ENCODE peak calls at places on chromosome 20, in five cellular contexts. K, E, W, V and H are unnamed samples.

GRCh38 chr20:61812771-61813485 is 252.8 kb downstream of the TAF4 start:
- DNase-seq in V (no peak), K (no peak), W (peak; percentile 17), E (no peak), H (no peak)

GRCh38 chr20:38870733-38871559 is 55.3 kb upstream of the FAM83D start:
- DNase-seq in E (no peak), K (peak; percentile 31), W (no peak), V (no peak), H (peak; percentile 22)

GRCh38 chr20:44938637-44939036 is 21.6 kb downstream of the TOMM34 start:
- DNase-seq in E (no peak), W (no peak), K (no peak), V (no peak), H (no peak)

GRCh38 chr20:16125810-16126209 is 447.4 kb downstream of the KIF16B start:
- DNase-seq in V (no peak), E (no peak), K (no peak), W (no peak), H (no peak)

GRCh38 chr20:58990651-58991445 is 9.8 kb downstream of the NELFCD start:
- DNase-seq in E (no peak), W (no peak), V (no peak), K (no peak), H (no peak)

GRCh38 chr20:3805594-3806264 is 9.6 kb downstream of the CDC25B start:
- DNase-seq in K (no peak), E (no peak), V (no peak), W (peak; percentile 35), H (no peak)

GRCh38 chr20:62294516-62294915 is 8.3 kb upstream of the ADRM1 start:
- DNase-seq in W (no peak), E (no peak), K (no peak), V (no peak), H (no peak)

GRCh38 chr20:32518593-32519366 is 66.4 kb downstream of the NOL4L start:
- DNase-seq in W (peak; percentile 18), K (no peak), E (no peak), V (no peak), H (no peak)

GRCh38 chr20:63453029-63453523 is 19.4 kb downstream of the KCNQ2 start:
- DNase-seq in E (no peak), V (no peak), W (no peak), K (no peak), H (no peak)

GRCh38 chr20:50242863-50243609 is 52.4 kb downstream of the CEBPB start:
- DNase-seq in V (no peak), E (no peak), K (no peak), W (no peak), H (no peak)

GRCh38 chr20:45303586-45304463 is 2.8 kb upstream of the RBPJL start:
- DNase-seq in K (no peak), W (no peak), E (no peak), V (no peak), H (no peak)

GRCh38 chr20:10061641-10062040 is 26.9 kb downstream of the ANKEF1 start:
- DNase-seq in E (no peak), W (no peak), V (no peak), K (no peak), H (no peak)

GRCh38 chr20:12113468-12114371 is 196.0 kb downstream of the BTBD3 start:
- DNase-seq in E (no peak), K (no peak), W (no peak), V (no peak), H (no peak)

GRCh38 chr20:64242003-64242796 is 13.3 kb upstream of the PCMTD2 start:
- DNase-seq in V (no peak), K (no peak), E (no peak), W (no peak), H (no peak)

GRCh38 chr20:51022803-51023616 is at the start of gene KCNG1:
- DNase-seq in E (peak; percentile 2), V (peak; percentile 52), W (peak; percentile 68), K (no peak), H (no peak)

GRCh38 chr20:16699287-16699686 is 30.5 kb upstream of the SNRPB2 start:
- DNase-seq in E (no peak), K (no peak), V (no peak), W (no peak), H (no peak)

GRCh38 chr20:23946206-23946605 is 42.4 kb downstream of the GGTLC1 start:
- DNase-seq in W (no peak), V (no peak), K (no peak), E (no peak), H (no peak)

GRCh38 chr20:9474835-9475413 is 39.5 kb upstream of the LAMP5 start:
- DNase-seq in V (no peak), W (no peak), K (no peak), E (no peak), H (no peak)

GRCh38 chr20:34142121-34142520 is 30.1 kb upstream of the EIF2S2 start:
- DNase-seq in V (no peak), W (no peak), K (no peak), E (no peak), H (no peak)

GRCh38 chr20:62409935-62410741 is 3.1 kb upstream of the CABLES2 start:
- DNase-seq in E (no peak), V (no peak), K (no peak), W (no peak), H (no peak)

GRCh38 chr20:15708984-15709598 is 864.2 kb downstream of the KIF16B start:
- DNase-seq in V (peak; percentile 21), K (no peak), W (peak; percentile 65), E (peak; percentile 2), H (no peak)

GRCh38 chr20:13205848-13206434 is 15.1 kb upstream of the ISM1 start:
- DNase-seq in K (no peak), E (no peak), V (no peak), W (no peak), H (no peak)

GRCh38 chr20:13786143-13786828 is 1.5 kb downstream of the NDUFAF5 start:
- DNase-seq in W (no peak), K (no peak), V (no peak), E (no peak), H (no peak)

GRCh38 chr20:21241400-21241799 is 61.7 kb upstream of the XRN2 start:
- DNase-seq in E (no peak), K (no peak), W (no peak), V (no peak), H (no peak)

GRCh38 chr20:32893878-32894483 is 35.3 kb downstream of the EFCAB8 start:
- DNase-seq in V (no peak), E (no peak), K (no peak), W (no peak), H (no peak)

GRCh38 chr20:48827880-48828733 is at the start of gene PREX1:
- DNase-seq in W (peak; percentile 91), V (peak; percentile 76), K (peak; percentile 82), E (peak; percentile 74), H (peak; percentile 77)

GRCh38 chr20:48773837-48774418 is 53.9 kb downstream of the PREX1 start:
- DNase-seq in W (peak; percentile 80), V (no peak), E (no peak), K (no peak), H (no peak)

GRCh38 chr20:36219671-36220220 is 16.5 kb upstream of the AAR2 start:
- DNase-seq in K (no peak), E (no peak), W (no peak), V (no peak), H (no peak)

GRCh38 chr20:16392346-16392745 is 180.9 kb downstream of the KIF16B start:
- DNase-seq in V (no peak), W (no peak), K (no peak), E (no peak), H (no peak)

GRCh38 chr20:6450841-6451240 is 316.6 kb upstream of the BMP2 start:
- DNase-seq in E (no peak), W (no peak), V (no peak), K (no peak), H (no peak)

GRCh38 chr20:4110885-4111284 is 95.5 kb upstream of the RNF24 start:
- DNase-seq in V (no peak), E (no peak), W (no peak), K (no peak), H (no peak)

GRCh38 chr20:16349518-16350295 is 223.5 kb downstream of the KIF16B start:
- DNase-seq in K (no peak), E (no peak), V (no peak), W (no peak), H (no peak)

GRCh38 chr20:35702051-35702823 is 3.0 kb downstream of the ROMO1 start:
- DNase-seq in W (no peak), V (no peak), E (no peak), K (no peak), H (no peak)